ENCODE peak calls at places on chromosome X, in nine cellular contexts. G, Z, H, C, U, K, W, E and A are unnamed samples.

GRCh38 chrX:107731831-107732502 is 43.6 kb downstream of the TSC22D3 start:
- DNase-seq in G (no peak), Z (no peak), H (peak), C (peak), U (peak), K (no peak), W (peak), E (peak), A (peak)

GRCh38 chrX:155065035-155065734 is 5.8 kb downstream of the CMC4 start:
- DNase-seq in G (no peak), Z (no peak), H (peak), C (peak), U (peak), K (no peak), W (no peak), E (peak), A (no peak)

GRCh38 chrX:10158279-10158939 is 1.6 kb downstream of the CLCN4 start:
- DNase-seq in G (no peak), Z (no peak), H (no peak), C (no peak), U (no peak), K (no peak), W (peak), E (peak), A (no peak)

GRCh38 chrX:980572-981235 is 231.7 kb downstream of the CRLF2 start:
- DNase-seq in G (no peak), Z (no peak), H (no peak), C (no peak), U (no peak), K (no peak), W (no peak), E (no peak), A (no peak)

GRCh38 chrX:23773601-23774175 is 9.3 kb upstream of the SAT1 start:
- DNase-seq in G (peak), Z (no peak), H (no peak), C (no peak), U (no peak), K (no peak), W (no peak), E (no peak), A (no peak)

GRCh38 chrX:97215166-97215565 is 331.5 kb downstream of the RPA4 start:
- DNase-seq in G (no peak), Z (peak), H (no peak), C (peak), U (no peak), K (peak), W (no peak), E (peak), A (no peak)

GRCh38 chrX:136616987-136617685 is 30.8 kb upstream of the CD40LG start:
- DNase-seq in G (peak), Z (no peak), H (no peak), C (no peak), U (no peak), K (no peak), W (no peak), E (no peak), A (no peak)

GRCh38 chrX:17527135-17527701 is 152.2 kb downstream of the NHS start:
- DNase-seq in G (no peak), Z (no peak), H (no peak), C (peak), U (peak), K (no peak), W (no peak), E (no peak), A (peak)

GRCh38 chrX:7586126-7586525 is 256.8 kb upstream of the VCX start:
- DNase-seq in G (no peak), Z (no peak), H (peak), C (peak), U (no peak), K (peak), W (no peak), E (peak), A (no peak)

GRCh38 chrX:154967603-154968002 is 54.9 kb downstream of the F8 start:
- DNase-seq in G (no peak), Z (no peak), H (peak), C (peak), U (no peak), K (no peak), W (no peak), E (peak), A (no peak)

GRCh38 chrX:132041016-132041415 is 17.9 kb downstream of the STK26 start:
- DNase-seq in G (no peak), Z (no peak), H (peak), C (no peak), U (no peak), K (peak), W (no peak), E (peak), A (no peak)

GRCh38 chrX:16368696-16369095 is 201.4 kb downstream of the MAGEB17 start:
- DNase-seq in G (no peak), Z (no peak), H (no peak), C (no peak), U (no peak), K (no peak), W (no peak), E (no peak), A (no peak)

GRCh38 chrX:104742345-104742744 is 176.3 kb downstream of the IL1RAPL2 start:
- DNase-seq in G (no peak), Z (no peak), H (no peak), C (no peak), U (peak), K (no peak), W (no peak), E (no peak), A (no peak)

GRCh38 chrX:119541188-119541587 is 24.0 kb downstream of the STEEP1 start:
- DNase-seq in G (no peak), Z (peak), H (peak), C (peak), U (no peak), K (peak), W (no peak), E (peak), A (peak)

GRCh38 chrX:74421181-74422028 is at the start of gene SLC16A2:
- DNase-seq in G (peak), Z (peak), H (peak), C (peak), U (no peak), K (no peak), W (peak), E (peak), A (peak)

GRCh38 chrX:101550362-101550761 is at the start of gene ARMCX1:
- DNase-seq in G (no peak), Z (peak), H (peak), C (peak), U (no peak), K (no peak), W (peak), E (peak), A (peak)

GRCh38 chrX:106933538-106933961 is 13.3 kb downstream of the CLDN2 start:
- DNase-seq in G (no peak), Z (no peak), H (no peak), C (peak), U (peak), K (no peak), W (peak), E (no peak), A (no peak)

GRCh38 chrX:108091878-108092291 is 307 bp downstream of the ATG4A start:
- DNase-seq in G (no peak), Z (no peak), H (no peak), C (no peak), U (peak), K (no peak), W (no peak), E (peak), A (peak)

GRCh38 chrX:49164589-49165360 is 2.2 kb downstream of the MAGIX start:
- DNase-seq in G (no peak), Z (no peak), H (no peak), C (no peak), U (no peak), K (no peak), W (no peak), E (no peak), A (no peak)

GRCh38 chrX:70262952-70263567 is 3.1 kb upstream of the P2RY4 start:
- DNase-seq in G (no peak), Z (no peak), H (peak), C (peak), U (peak), K (no peak), W (peak), E (peak), A (peak)

GRCh38 chrX:154738013-154738738 is 12.7 kb downstream of the GAB3 start:
- DNase-seq in G (no peak), Z (no peak), H (peak), C (peak), U (no peak), K (no peak), W (peak), E (peak), A (peak)

GRCh38 chrX:129581904-129582303 is 41.8 kb downstream of the OCRL start:
- DNase-seq in G (no peak), Z (no peak), H (peak), C (peak), U (no peak), K (no peak), W (no peak), E (no peak), A (no peak)

GRCh38 chrX:39871648-39872047 is 226.1 kb downstream of the BCOR start:
- DNase-seq in G (no peak), Z (no peak), H (no peak), C (no peak), U (no peak), K (no peak), W (no peak), E (no peak), A (no peak)

GRCh38 chrX:136028383-136028984 is 43.2 kb downstream of the SLC9A6 start:
- DNase-seq in G (peak), Z (no peak), H (peak), C (peak), U (peak), K (no peak), W (no peak), E (peak), A (no peak)

GRCh38 chrX:25968920-25969319 is 169.2 kb upstream of the MAGEB18 start:
- DNase-seq in G (no peak), Z (peak), H (peak), C (no peak), U (no peak), K (no peak), W (no peak), E (no peak), A (no peak)

DNA sequence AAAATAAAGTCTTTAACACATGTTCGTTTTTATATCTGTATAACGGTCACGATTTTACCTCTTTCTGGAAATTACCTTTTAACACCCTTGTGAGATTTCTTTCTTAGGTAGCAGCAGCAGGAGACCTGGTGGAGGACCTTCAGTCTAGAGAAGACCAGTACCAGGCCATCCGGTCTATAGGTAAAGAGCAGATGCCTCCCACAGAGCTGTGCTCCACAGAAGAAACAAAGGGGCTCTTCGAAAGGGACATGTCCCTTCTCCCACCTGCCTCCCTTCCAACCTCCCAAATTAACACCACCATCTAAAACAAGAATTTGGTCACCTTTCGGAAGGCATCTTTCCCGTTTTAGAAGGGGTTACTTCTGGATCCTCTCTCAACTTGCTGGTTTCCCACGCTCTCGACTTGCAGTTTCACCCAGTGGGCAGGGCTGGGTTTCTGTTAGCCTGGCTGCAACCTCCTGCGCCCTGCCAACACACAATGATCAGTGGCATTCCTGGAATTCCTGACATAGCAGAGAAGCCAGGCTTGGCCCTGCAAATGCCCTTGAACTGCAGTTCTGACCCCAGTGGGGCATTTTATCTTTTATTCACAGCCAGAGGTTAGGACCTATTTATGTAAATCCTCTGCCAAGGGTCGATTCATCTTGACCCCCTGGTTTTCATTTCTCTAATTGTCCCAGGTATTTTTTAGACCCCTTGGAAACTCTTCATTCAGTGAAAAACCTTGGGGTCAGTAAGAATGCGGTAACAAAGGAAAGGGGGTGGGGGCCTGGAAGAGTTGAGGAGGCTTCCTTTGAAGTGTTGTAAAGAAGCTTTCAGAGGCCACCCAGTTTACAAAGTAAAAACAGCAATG is 217.8 kb downstream of the ZNF674 start:
- DNase-seq in G (no peak), Z (no peak), H (peak), C (no peak), U (peak), K (no peak), W (no peak), E (peak), A (peak)
- H3K4me3 ChIP-seq in G (no peak), Z (no peak), H (no peak), C (no peak), U (peak), K (no peak), W (no peak), E (no peak), A (peak)

DNA sequence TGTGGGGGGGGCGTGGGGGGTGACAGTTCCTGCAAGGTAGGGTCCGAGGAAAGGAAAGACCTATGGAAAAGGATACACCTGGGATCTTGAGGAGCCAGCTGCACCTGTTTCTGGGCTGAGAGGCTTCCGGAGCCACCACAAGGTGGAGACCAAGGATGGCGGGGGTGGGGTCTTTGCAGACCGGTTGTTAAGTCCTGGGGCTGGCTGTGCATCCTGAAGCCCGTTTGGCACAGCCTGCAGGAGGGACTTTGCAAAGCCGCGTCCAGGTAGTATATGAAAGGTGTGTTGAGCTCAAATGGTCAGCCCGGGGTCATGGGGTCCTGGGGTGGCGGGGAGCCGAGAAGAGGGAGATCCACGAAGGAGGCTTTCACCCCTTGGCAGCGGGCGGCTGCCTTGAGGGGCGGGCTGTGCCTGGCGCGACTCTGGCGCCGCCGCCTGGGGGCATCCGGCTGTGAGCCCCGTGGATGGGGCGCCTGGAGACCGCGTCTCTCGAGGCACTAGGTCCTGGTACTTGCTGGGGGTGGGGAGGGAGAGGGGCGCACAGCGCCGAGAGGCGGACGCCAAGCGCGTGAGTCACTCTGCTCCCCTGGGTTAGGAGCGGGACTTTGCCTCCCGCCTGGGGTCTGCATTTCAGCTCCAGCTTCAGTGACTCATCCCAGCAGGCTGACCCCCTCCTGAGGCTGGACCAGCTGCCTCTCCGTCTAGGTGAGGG is 58.2 kb upstream of the DYNLT3 start:
- DNase-seq in G (no peak), Z (no peak), H (peak), C (peak), U (no peak), K (no peak), W (no peak), E (peak), A (peak)
- H3K4me3 ChIP-seq in G (no peak), Z (peak), H (peak), C (peak), U (no peak), K (peak), W (no peak), E (peak), A (peak)

DNA sequence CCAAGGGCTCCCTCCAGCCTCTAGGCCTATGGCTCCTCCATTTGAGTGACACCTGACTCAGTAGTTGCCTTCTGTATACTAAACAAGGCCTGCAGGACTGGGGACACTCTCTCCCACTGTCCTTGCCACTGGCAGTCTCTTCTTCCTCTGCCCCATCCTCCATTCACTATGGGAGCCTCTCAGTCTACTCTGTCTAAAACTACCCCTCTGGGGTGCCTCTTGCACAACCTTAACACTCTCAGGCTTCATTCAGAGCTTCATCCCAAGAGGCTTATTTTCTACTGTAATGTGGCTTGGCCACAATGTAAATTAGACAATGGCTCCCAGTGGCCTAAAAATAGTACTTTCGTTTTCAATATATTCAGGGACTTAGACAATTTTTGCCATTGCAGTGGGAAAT is 133.0 kb downstream of the ZC4H2 start:
- DNase-seq in G (no peak), Z (no peak), H (no peak), C (no peak), U (no peak), K (no peak), W (no peak), E (no peak), A (no peak)
- H3K4me3 ChIP-seq in G (no peak), Z (no peak), H (no peak), C (no peak), U (no peak), K (no peak), W (no peak), E (no peak), A (no peak)

DNA sequence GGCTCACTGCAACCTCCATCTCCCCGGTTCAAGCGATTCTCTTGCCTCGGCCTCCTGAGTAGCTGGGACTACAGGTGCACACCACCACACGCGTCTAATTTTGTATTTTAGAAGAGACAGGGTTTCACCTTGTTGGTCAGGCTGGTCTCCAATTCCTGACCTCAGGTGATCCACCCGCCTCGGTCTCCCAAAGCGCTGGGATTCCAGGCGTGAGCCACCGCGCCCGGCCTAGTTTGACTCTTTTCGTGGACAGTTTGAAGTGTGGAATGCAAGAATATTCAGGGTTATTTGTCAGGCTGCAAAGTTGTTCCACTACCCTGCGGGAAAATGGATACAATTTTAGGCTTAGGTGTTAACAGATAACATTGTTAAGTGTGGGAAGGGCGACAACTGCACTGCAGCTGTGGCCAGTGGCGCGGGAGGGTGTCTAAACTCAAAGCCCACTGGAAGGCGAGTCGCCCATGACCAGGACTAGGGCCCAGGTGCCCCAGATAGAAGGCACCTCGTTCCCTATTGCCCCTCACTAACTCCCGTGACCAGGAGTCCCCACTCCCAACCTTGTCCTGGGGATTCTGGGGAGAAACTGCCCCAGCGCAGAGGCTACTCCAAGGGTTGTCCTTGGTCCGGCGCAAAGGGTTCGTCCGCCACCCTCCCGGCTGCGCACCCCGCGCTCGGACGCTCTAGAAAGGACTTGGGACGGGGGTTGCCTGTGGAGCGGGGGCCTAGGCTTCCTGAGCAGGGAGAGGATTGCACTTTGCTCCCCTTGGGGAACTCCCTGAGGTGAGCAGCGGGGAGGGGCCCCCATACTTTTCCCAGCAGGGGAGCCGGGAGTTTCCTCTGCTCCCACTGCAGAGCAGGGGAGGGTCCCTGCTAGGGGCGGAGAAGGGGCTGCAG is 1.1 kb upstream of the CD99 start:
- DNase-seq in G (no peak), Z (no peak), H (no peak), C (no peak), U (no peak), K (no peak), W (no peak), E (no peak), A (no peak)
- H3K4me3 ChIP-seq in G (no peak), Z (peak), H (peak), C (no peak), U (no peak), K (peak), W (peak), E (no peak), A (no peak)